ENCODE peak calls at places on chromosomes 16 and 17, in eight cellular contexts. E, I, M, U, Z, B, X and S are unnamed samples.

GRCh38 chr17:44539664-44540063 is 17.6 kb upstream of the FZD2 start:
- DNase-seq in I (no peak), Z (no peak), M (no peak), U (no peak), B (no peak), E (no peak), X (no peak), S (no peak)

GRCh38 chr16:23823475-23824407 is 12.0 kb upstream of the PRKCB start:
- DNase-seq in I (no peak), X (no peak), M (no peak), U (no peak), Z (no peak), B (no peak), E (no peak), S (no peak)

GRCh38 chr16:1435921-1436697 is 5.2 kb downstream of the PERCC1 start:
- DNase-seq in I (no peak), M (no peak), X (no peak), Z (no peak), B (no peak), E (no peak), U (no peak), S (no peak)

GRCh38 chr17:7839199-7839889 is 5.3 kb downstream of the KDM6B start:
- DNase-seq in U (no peak), I (no peak), E (no peak), M (no peak), Z (no peak), B (no peak), X (no peak), S (no peak)

GRCh38 chr17:27946521-27946920 is 53.4 kb upstream of the LYRM9 start:
- DNase-seq in M (no peak), E (no peak), U (no peak), X (no peak), Z (no peak), B (no peak), I (no peak), S (no peak)

GRCh38 chr16:14360326-14361037 is 269.6 kb downstream of the PARN start:
- DNase-seq in Z (no peak), M (no peak), U (no peak), I (no peak), E (no peak), B (no peak), X (no peak), S (no peak)

GRCh38 chr17:81348097-81349055 is 46.9 kb upstream of the BAHCC1 start:
- DNase-seq in E (no peak), B (no peak), Z (no peak), X (no peak), U (no peak), I (no peak), M (no peak), S (no peak)

GRCh38 chr16:27532088-27532810 is 17.5 kb downstream of the GTF3C1 start:
- DNase-seq in B (no peak), X (no peak), Z (no peak), I (no peak), U (no peak), M (no peak), E (no peak), S (no peak)

GRCh38 chr17:20095366-20096080 is 86.4 kb downstream of the SPECC1 start:
- DNase-seq in Z (no peak), X (peak), I (no peak), E (no peak), B (peak), M (no peak), U (peak), S (no peak)

GRCh38 chr17:17076066-17076465 is 33.8 kb downstream of the MPRIP start:
- DNase-seq in E (no peak), X (no peak), I (no peak), Z (no peak), B (no peak), U (no peak), M (no peak), S (no peak)

GRCh38 chr17:44005865-44006580 is 1.6 kb downstream of the NAGS start:
- DNase-seq in Z (peak), U (no peak), X (no peak), I (peak), B (no peak), E (peak), M (no peak), S (no peak)

GRCh38 chr17:35684046-35684802 is 47.2 kb upstream of the RASL10B start:
- DNase-seq in M (peak), Z (no peak), I (no peak), U (peak), E (no peak), X (no peak), B (no peak), S (no peak)

GRCh38 chr17:75182569-75183436 is at the start of gene SUMO2:
- DNase-seq in X (peak), E (peak), Z (peak), B (peak), U (peak), I (peak), M (peak), S (peak)

GRCh38 chr16:57277586-57277985 is 6.9 kb downstream of the PLLP start:
- DNase-seq in U (peak), M (no peak), B (no peak), I (peak), X (no peak), Z (peak), E (no peak), S (peak)

GRCh38 chr17:65553646-65554567 is 7.5 kb downstream of the AXIN2 start:
- DNase-seq in M (no peak), Z (no peak), B (no peak), I (no peak), X (no peak), U (peak), E (no peak), S (no peak)

GRCh38 chr16:67388191-67388590 is 5.1 kb downstream of the TPPP3 start:
- DNase-seq in X (no peak), E (no peak), B (no peak), Z (no peak), M (no peak), I (no peak), U (no peak), S (no peak)

GRCh38 chr17:63998721-63999679 is 849 bp downstream of the PRR29 start:
- DNase-seq in B (no peak), Z (no peak), I (no peak), M (no peak), U (no peak), E (peak), X (no peak), S (no peak)

GRCh38 chr16:68345958-68346635 is 35.3 kb downstream of the PRMT7 start:
- DNase-seq in U (no peak), E (no peak), B (no peak), X (no peak), Z (no peak), I (no peak), M (no peak), S (no peak)

GRCh38 chr17:67245694-67246397 is 850 bp upstream of the HELZ start:
- DNase-seq in M (no peak), I (peak), X (no peak), B (peak), Z (peak), E (peak), U (no peak), S (no peak)

GRCh38 chr17:44502598-44503079 is 567 bp downstream of the GPATCH8 start:
- DNase-seq in B (no peak), M (no peak), E (no peak), Z (no peak), X (no peak), U (no peak), I (no peak), S (no peak)

GRCh38 chr16:64892843-64893242 is 229.0 kb downstream of the CDH11 start:
- DNase-seq in E (no peak), M (peak), X (no peak), I (no peak), B (no peak), U (peak), Z (no peak), S (no peak)